ENCODE peak calls at places on chromosomes 2 and 18, in four cellular contexts. Q, T, D and O are unnamed samples. For H3K4me1, the result is how much of the 10 kb centered on the place peaks cover.

GRCh38 chr2:94947097-94948016 is 76.1 kb downstream of the TEKT4 start:
- DNase-seq in Q (no peak), T (no peak), D (no peak), O (no peak)

GRCh38 chr2:239668042-239668441 is 267.2 kb upstream of the HDAC4 start:
- DNase-seq in D (no peak), T (no peak), Q (no peak), O (no peak)

GRCh38 chr18:73615506-73615905 is 532.1 kb downstream of the FBXO15 start:
- DNase-seq in D (no peak), Q (no peak), T (no peak), O (no peak)

GRCh38 chr2:57864926-57865325 is 181.7 kb upstream of the VRK2 start:
- DNase-seq in D (no peak), T (no peak), Q (no peak), O (no peak)

GRCh38 chr2:223930002-223930976 is 14.8 kb downstream of the WDFY1 start:
- DNase-seq in T (peak), Q (peak), D (peak), O (no peak)

GRCh38 chr2:10433948-10434884 is 13.9 kb downstream of the ODC1 start:
- DNase-seq in T (no peak), D (no peak), Q (peak), O (no peak)

GRCh38 chr18:33440011-33440383 is 524 bp downstream of the CCDC178 start:
- DNase-seq in Q (no peak), D (no peak), T (peak), O (peak)

GRCh38 chr2:126543081-126543480 is 112.9 kb upstream of the GYPC start:
- DNase-seq in D (no peak), T (no peak), Q (no peak), O (no peak)

GRCh38 chr2:199466704-199467461 is 9.1 kb upstream of the SATB2 start:
- DNase-seq in T (no peak), Q (no peak), D (no peak), O (no peak)

GRCh38 chr2:182713611-182714010 is 2.4 kb upstream of the DNAJC10 start:
- DNase-seq in D (no peak), Q (no peak), T (no peak), O (no peak)

GRCh38 chr18:10475633-10476388 is 21.4 kb downstream of the APCDD1 start:
- DNase-seq in Q (no peak), D (no peak), T (no peak), O (no peak)

GRCh38 chr2:48205137-48205798 is 299.0 kb upstream of the FBXO11 start:
- DNase-seq in Q (no peak), D (no peak), T (peak), O (no peak)

GRCh38 chr18:43661570-43661969 is 384.3 kb upstream of the SYT4 start:
- DNase-seq in D (no peak), Q (no peak), T (peak), O (no peak)

GRCh38 chr2:27954771-27955384 is 64.3 kb downstream of the BABAM2 start:
- DNase-seq in T (peak), Q (no peak), D (no peak), O (peak)

GRCh38 chr18:47987456-47987735 is 56.9 kb upstream of the SMAD2 start:
- DNase-seq in D (no peak), T (no peak), Q (no peak), O (no peak)

GRCh38 chr18:30806823-30807222 is 235.7 kb downstream of the DSC3 start:
- DNase-seq in T (no peak), Q (no peak), D (no peak), O (no peak)

GRCh38 chr18:35153609-35154273 is 87.1 kb upstream of the ZNF397 start:
- DNase-seq in T (no peak), D (no peak), Q (no peak), O (no peak)

GRCh38 chr2:22800422-22800821 is 584.6 kb upstream of the KLHL29 start:
- DNase-seq in D (no peak), T (no peak), Q (no peak), O (no peak)

GRCh38 chr2:191845876-191846786 is 757 bp downstream of the CAVIN2 start:
- DNase-seq in Q (peak), D (peak), T (no peak), O (no peak)

GRCh38 chr2:191847764-191848163 is 876 bp upstream of the CAVIN2 start:
- DNase-seq in T (no peak), Q (no peak), D (no peak), O (no peak)

GRCh38 chr2:191846787-191847620 is at the start of gene CAVIN2:
- DNase-seq in T (peak), D (peak), Q (peak), O (peak)

GRCh38 chr2:191845248-191845715 is 1.6 kb downstream of the CAVIN2 start:
- DNase-seq in Q (peak), D (peak), T (no peak), O (no peak)

DNA sequence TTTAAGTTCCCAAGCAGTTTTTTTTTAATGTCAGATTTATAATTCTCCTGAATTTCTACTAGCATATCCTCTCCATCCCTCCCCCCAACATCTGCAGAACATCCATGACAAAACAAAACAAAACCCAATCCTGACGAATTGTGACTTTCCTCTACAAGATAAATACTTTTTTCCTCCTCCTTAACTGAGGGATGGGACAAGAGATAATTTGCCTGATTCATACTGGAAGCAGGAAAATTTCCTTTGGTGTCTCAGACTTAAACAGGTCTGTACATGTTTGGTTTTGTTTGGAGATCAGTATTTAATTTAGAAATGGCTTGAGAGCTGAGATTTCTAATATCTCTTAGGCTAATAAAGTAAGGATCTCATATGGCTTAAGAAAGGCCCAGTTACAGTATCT is 2.2 kb downstream of the CAVIN2 start:
- DNase-seq in D (no peak), T (peak), Q (no peak), O (no peak)
- H3K4me1 ChIP-seq in D (under half), T (under half), Q (under half), O (under half)

GRCh38 chr2:101723366-101724112 is 26.0 kb downstream of the MAP4K4 start:
- DNase-seq in Q (no peak), D (no peak), T (no peak), O (no peak)

GRCh38 chr2:101718479-101718878 is 21.0 kb downstream of the MAP4K4 start:
- DNase-seq in D (no peak), T (no peak), Q (no peak), O (no peak)

GRCh38 chr2:101722878-101723277 is 25.4 kb downstream of the MAP4K4 start:
- DNase-seq in T (no peak), D (no peak), Q (no peak), O (no peak)

GRCh38 chr2:101718993-101719571 is 21.6 kb downstream of the MAP4K4 start:
- DNase-seq in D (no peak), T (peak), Q (no peak), O (no peak)

GRCh38 chr2:101720732-101721131 is 23.2 kb downstream of the MAP4K4 start:
- DNase-seq in D (no peak), T (no peak), Q (no peak), O (no peak)
- H3K4me1 ChIP-seq in D (half or more), T (under half), Q (half or more), O (under half)

GRCh38 chr2:160337728-160338127 is 137.7 kb upstream of the ITGB6 start:
- DNase-seq in Q (no peak), D (no peak), T (no peak), O (no peak)
- H3K4me1 ChIP-seq in Q (half or more), D (half or more), T (under half), O (under half)

DNA sequence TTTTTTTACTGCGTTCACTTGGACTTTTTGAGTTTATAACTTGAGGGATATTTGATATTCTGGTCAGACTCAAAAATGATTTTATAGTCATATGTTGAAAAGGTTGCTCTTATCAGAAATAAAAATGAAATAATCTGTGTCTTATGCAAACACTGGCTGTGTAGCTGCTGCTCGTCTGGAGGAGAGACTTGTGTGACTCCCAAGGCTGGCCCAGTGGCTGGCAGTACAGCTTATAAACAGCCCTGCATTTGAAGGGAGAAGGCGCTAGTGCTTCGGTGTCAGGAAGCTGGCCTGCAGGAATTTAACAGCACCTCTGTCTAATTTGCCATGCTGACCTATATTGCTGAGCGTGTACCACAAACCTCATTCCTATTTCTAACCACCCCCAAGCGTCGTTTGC is 74.5 kb downstream of the ASAP2 start:
- DNase-seq in T (no peak), Q (no peak), D (no peak), O (no peak)
- H3K4me1 ChIP-seq in T (under half), Q (under half), D (under half), O (under half)

GRCh38 chr2:132715986-132716385 is 46.0 kb upstream of the LYPD1 start:
- DNase-seq in D (no peak), T (peak), Q (no peak), O (no peak)

GRCh38 chr2:132721938-132722337 is 51.9 kb upstream of the LYPD1 start:
- DNase-seq in Q (no peak), T (peak), D (no peak), O (no peak)

GRCh38 chr2:132720393-132720792 is 50.4 kb upstream of the LYPD1 start:
- DNase-seq in D (no peak), T (no peak), Q (no peak), O (no peak)

GRCh38 chr2:132715554-132715953 is 45.5 kb upstream of the LYPD1 start:
- DNase-seq in T (no peak), Q (no peak), D (no peak), O (no peak)

DNA sequence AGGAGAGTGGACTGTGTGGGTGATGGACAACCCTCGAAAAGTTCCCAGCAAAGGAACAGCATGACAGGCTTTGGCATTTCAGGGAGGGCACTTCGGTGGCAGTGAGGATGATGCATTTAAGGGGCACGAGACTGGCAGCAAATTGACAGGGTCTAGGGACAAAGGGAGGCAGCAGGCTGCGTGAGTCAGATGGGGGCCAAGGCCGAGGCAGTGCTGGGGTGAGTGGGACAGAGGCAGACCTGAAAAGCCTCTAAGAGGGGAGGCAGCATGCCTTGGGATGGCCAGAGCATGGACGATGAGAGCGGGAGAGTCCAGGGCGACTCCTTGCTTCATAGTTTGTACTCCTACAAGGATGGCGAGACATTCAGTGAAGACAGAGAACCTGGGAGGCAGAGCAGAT is 49.5 kb upstream of the LYPD1 start:
- DNase-seq in D (no peak), T (no peak), Q (no peak), O (no peak)
- H3K4me1 ChIP-seq in D (under half), T (under half), Q (under half), O (under half)

GRCh38 chr18:58311390-58311789 is 267.4 kb downstream of the NEDD4L start:
- DNase-seq in D (no peak), Q (no peak), T (no peak), O (no peak)
- H3K4me1 ChIP-seq in D (half or more), Q (under half), T (under half), O (under half)

GRCh38 chr2:174026122-174026845 is 61.1 kb upstream of the SP3 start:
- DNase-seq in D (no peak), Q (no peak), T (peak), O (no peak)
- H3K4me1 ChIP-seq in D (under half), Q (under half), T (under half), O (under half)

GRCh38 chr2:68125821-68126220 is 31.9 kb upstream of the PNO1 start:
- DNase-seq in Q (no peak), T (no peak), D (no peak), O (no peak)

GRCh38 chr2:68124321-68124720 is 33.4 kb upstream of the PNO1 start:
- DNase-seq in T (peak), Q (no peak), D (no peak), O (no peak)

GRCh38 chr2:68119504-68119903 is 38.2 kb upstream of the PNO1 start:
- DNase-seq in D (no peak), T (no peak), Q (no peak), O (no peak)

GRCh38 chr2:68122680-68122964 is 35.1 kb upstream of the PNO1 start:
- DNase-seq in T (no peak), Q (no peak), D (no peak), O (no peak)

GRCh38 chr2:68121873-68122679 is 35.6 kb upstream of the PNO1 start:
- DNase-seq in T (peak), D (peak), Q (peak), O (peak)
- H3K4me1 ChIP-seq in T (under half), D (under half), Q (under half), O (under half)